ENCODE peak calls at places on chromosomes 6 and 20, in five cellular contexts. G, V, Q, Y and C are unnamed samples.

GRCh38 chr20:51715873-51716215 is 52.3 kb downstream of the ATP9A start:
- DNase-seq in Q (no peak), V (no peak), Y (no peak), G (no peak), C (no peak)

GRCh38 chr20:18225652-18226051 is 62.7 kb upstream of the ZNF133 start:
- DNase-seq in G (no peak), Y (no peak), Q (no peak), V (no peak), C (no peak)

GRCh38 chr20:43963872-43964791 is 49.5 kb downstream of the TOX2 start:
- DNase-seq in Q (no peak), G (peak; percentile 57), V (peak; percentile 44), Y (no peak), C (no peak)

GRCh38 chr6:107304421-107305025 is 154.8 kb downstream of the PDSS2 start:
- DNase-seq in G (no peak), V (no peak), Y (no peak), Q (no peak), C (no peak)

GRCh38 chr6:45710304-45710821 is 305.3 kb downstream of the CLIC5 start:
- DNase-seq in G (no peak), Q (no peak), Y (no peak), V (peak; percentile 46), C (no peak)

GRCh38 chr6:150334790-150335783 is 33.7 kb upstream of the IYD start:
- DNase-seq in Y (no peak), V (no peak), Q (peak; percentile 40), G (peak; percentile 29), C (peak; percentile 18)

GRCh38 chr20:57078101-57078500 is 188.3 kb downstream of the BMP7 start:
- DNase-seq in Y (no peak), V (no peak), Q (no peak), G (no peak), C (no peak)

GRCh38 chr20:17648782-17649730 is 33.0 kb downstream of the RRBP1 start:
- DNase-seq in Y (no peak), G (no peak), Q (peak; percentile 62), V (no peak), C (no peak)

GRCh38 chr6:6942826-6943225 is 164.9 kb upstream of the RREB1 start:
- DNase-seq in Q (no peak), V (no peak), G (peak; percentile 61), Y (no peak), C (no peak)

GRCh38 chr20:53081916-53082863 is 110.0 kb downstream of the TSHZ2 start:
- DNase-seq in Q (no peak), V (no peak), Y (no peak), G (no peak), C (no peak)

GRCh38 chr6:1609662-1610496 is at the start of gene FOXC1:
- DNase-seq in V (peak; percentile 89), Y (peak; percentile 78), Q (peak; percentile 90), G (peak; percentile 90), C (peak; percentile 100)

GRCh38 chr6:129353067-129353466 is 356.9 kb downstream of the ARHGAP18 start:
- DNase-seq in V (no peak), Q (no peak), Y (no peak), G (peak; percentile 56), C (no peak)

GRCh38 chr20:51093240-51093763 is 70.4 kb upstream of the KCNG1 start:
- DNase-seq in V (no peak), Q (no peak), G (no peak), Y (no peak), C (no peak)

GRCh38 chr6:146543940-146544661 is 468 bp downstream of the RAB32 start:
- DNase-seq in Y (peak; percentile 51), V (peak; percentile 76), G (peak; percentile 23), Q (peak; percentile 15), C (peak; percentile 7)

GRCh38 chr20:62618622-62619529 is 23.4 kb upstream of the SLCO4A1 start:
- DNase-seq in Q (no peak), Y (no peak), V (no peak), G (no peak), C (no peak)

GRCh38 chr20:17841751-17842191 is 126.8 kb downstream of the SNX5 start:
- DNase-seq in Q (no peak), Y (no peak), G (peak; percentile 69), V (no peak), C (no peak)

GRCh38 chr20:49277786-49278035 is 146 bp downstream of the ZNFX1 start:
- DNase-seq in V (no peak), Y (no peak), Q (no peak), G (no peak), C (no peak)
- TF ChIP-seq POLR2A in V (peak; percentile 93), Y (peak; percentile 86), Q (no peak), G (peak; percentile 92), C (peak; percentile 81)

GRCh38 chr20:33650111-33650752 is 11.9 kb upstream of the C20orf144 start:
- DNase-seq in V (no peak), Y (no peak), Q (no peak), G (no peak), C (no peak)
- TF ChIP-seq POLR2A in V (no peak), Y (no peak), Q (no peak), G (no peak), C (no peak)

DNA sequence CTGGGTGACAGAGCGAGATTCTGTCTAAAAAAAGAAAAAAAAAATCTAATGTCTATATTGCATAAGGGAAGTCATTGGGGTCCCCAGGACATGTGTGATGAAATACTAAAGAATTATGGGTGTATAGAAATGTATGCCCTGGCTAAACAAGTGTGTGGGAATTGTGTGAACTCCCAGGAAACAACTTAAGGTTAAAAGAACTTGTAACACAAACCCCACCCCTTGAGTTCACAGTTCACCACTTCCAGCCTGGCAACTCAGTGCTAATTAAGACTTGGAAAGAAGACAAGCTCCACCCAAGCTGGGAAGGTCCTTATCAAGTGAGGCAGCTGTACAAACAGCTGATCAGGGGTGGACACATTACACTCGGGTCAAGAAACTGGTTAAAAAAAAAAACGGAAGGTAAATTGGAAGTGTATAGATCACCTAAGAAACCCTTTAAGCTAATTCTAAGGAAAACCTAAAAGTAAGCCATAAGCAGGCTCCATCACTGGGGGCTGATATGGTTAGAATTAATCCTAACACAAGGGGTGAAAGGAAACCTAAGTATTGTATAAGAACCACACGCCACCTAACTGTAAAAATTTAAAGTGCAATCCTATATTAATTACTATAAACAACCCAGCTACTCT is 25.2 kb downstream of the HLA-A start:
- DNase-seq in Q (no peak), G (peak; percentile 66), Y (no peak), V (peak; percentile 37), C (no peak)
- TF ChIP-seq POLR2A in Q (no peak), G (no peak), Y (no peak), V (no peak), C (no peak)

GRCh38 chr6:39092124-39092523 is 22.9 kb downstream of the SAYSD1 start:
- DNase-seq in V (no peak), Q (no peak), G (no peak), Y (no peak), C (no peak)

GRCh38 chr6:39091163-39091562 is 23.8 kb downstream of the SAYSD1 start:
- DNase-seq in V (no peak), G (no peak), Y (no peak), Q (no peak), C (no peak)

GRCh38 chr6:39095578-39095977 is 19.4 kb downstream of the SAYSD1 start:
- DNase-seq in Q (no peak), V (no peak), Y (no peak), G (no peak), C (no peak)

GRCh38 chr6:39090036-39090435 is 24.9 kb downstream of the SAYSD1 start:
- DNase-seq in Y (no peak), V (no peak), Q (no peak), G (no peak), C (no peak)

DNA sequence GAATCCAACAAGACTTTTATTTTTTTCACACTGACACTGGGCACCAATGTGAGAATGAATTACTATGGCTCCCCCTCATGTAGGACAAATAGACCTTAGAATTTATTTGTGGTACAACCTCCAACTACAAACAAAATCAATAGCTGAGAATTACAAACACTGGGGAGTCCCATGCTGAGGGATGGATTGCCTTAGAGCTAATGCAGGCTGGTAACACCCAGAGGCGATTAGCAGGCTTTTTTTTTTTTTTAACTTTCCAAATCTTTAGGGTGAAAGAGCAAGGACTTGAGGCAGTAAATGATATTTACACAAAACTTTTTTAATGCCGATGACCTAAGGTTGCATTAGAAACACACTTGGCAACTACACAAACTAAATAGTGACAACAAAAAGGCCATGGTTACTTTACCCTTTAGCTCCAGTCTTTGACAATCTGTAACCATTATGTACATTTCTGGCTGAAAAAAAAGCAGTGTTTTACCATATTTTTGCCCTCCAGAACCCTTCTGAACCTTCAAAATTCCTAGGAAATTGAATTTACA is 21.7 kb downstream of the SAYSD1 start:
- DNase-seq in G (no peak), Y (no peak), Q (no peak), V (no peak), C (no peak)
- TF ChIP-seq POLR2A in G (no peak), Y (no peak), Q (no peak), V (no peak), C (no peak)

GRCh38 chr6:167910007-167910406 is 83.3 kb downstream of the AFDN start:
- DNase-seq in Y (no peak), G (no peak), Q (no peak), V (no peak), C (no peak)

GRCh38 chr6:167904791-167905190 is 78.1 kb downstream of the AFDN start:
- DNase-seq in Q (no peak), G (no peak), V (no peak), Y (no peak), C (no peak)

GRCh38 chr6:167910652-167911051 is 83.9 kb downstream of the AFDN start:
- DNase-seq in V (no peak), Y (no peak), Q (no peak), G (no peak), C (no peak)

GRCh38 chr6:167907837-167908681 is 81.3 kb downstream of the AFDN start:
- DNase-seq in V (no peak), G (no peak), Y (no peak), Q (peak; percentile 6), C (no peak)

DNA sequence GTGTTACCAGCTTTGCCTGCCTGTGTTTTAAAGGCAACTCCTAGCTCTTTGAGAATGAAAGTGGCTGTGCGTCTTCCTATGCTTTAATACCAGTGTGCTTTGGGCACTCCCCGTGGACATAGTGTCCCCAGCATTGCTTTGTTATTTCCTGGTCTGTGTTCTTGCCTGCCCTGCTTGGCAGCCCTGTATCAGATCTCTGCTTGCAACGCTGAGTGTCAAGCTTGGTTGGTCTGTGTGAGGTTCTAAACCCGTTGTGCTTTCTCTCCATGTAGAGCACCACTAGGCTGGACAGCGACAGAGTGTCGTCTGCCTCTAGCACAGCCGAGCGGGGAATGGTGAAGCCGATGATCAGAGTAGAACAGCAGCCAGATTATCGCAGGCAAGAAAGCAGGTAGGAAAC is 80.2 kb downstream of the AFDN start:
- DNase-seq in V (peak; percentile 74), G (peak; percentile 34), Y (peak; percentile 69), Q (no peak), C (no peak)
- TF ChIP-seq POLR2A in V (peak; percentile 48), G (peak; percentile 37), Y (no peak), Q (no peak), C (no peak)

GRCh38 chr20:23397961-23398360 is 23.3 kb downstream of the NAPB start:
- DNase-seq in Y (no peak), V (no peak), Q (no peak), G (peak; percentile 25), C (no peak)
- TF ChIP-seq POLR2A in Y (no peak), V (no peak), Q (no peak), G (no peak), C (no peak)